ENCODE peak calls at places on chromosomes 5 and 9, in nine cellular contexts. H is epithelial cell of esophagus, B is pancreas, F is heart left ventricle, X is DND-41, C is OCI-LY7, V is GM23338, M is GM23248, O is Peyer's patch. Q is an unnamed sample.

GRCh38 chr5:157431544-157432200 is 28.3 kb upstream of the NIPAL4 start:
- DNase-seq in H (peak), B (no peak), F (no peak), X (peak), C (peak), V (peak), M (peak), O (peak), Q (peak)

GRCh38 chr5:82815871-82816270 is 261.3 kb downstream of the TMEM167A start:
- DNase-seq in H (no peak), B (no peak), F (no peak), X (no peak), C (no peak), V (no peak), M (no peak), O (no peak), Q (no peak)

GRCh38 chr5:157817928-157818327 is 41.0 kb downstream of the CLINT1 start:
- DNase-seq in H (no peak), B (no peak), F (no peak), X (no peak), C (no peak), V (no peak), M (no peak), O (no peak), Q (no peak)

GRCh38 chr5:62561896-62562295 is 16.7 kb upstream of the LRRC70 start:
- DNase-seq in H (no peak), B (no peak), F (no peak), X (no peak), C (no peak), V (no peak), M (no peak), O (no peak), Q (no peak)

GRCh38 chr5:120358949-120359348 is 105.2 kb upstream of the PRR16 start:
- DNase-seq in H (peak), B (no peak), F (no peak), X (no peak), C (no peak), V (no peak), M (no peak), O (no peak), Q (no peak)

GRCh38 chr5:59598547-59598874 is 295.0 kb downstream of the PDE4D start:
- DNase-seq in H (no peak), B (no peak), F (no peak), X (no peak), C (peak), V (no peak), M (peak), O (no peak), Q (no peak)

GRCh38 chr5:151770383-151771258 is 1.1 kb upstream of the G3BP1 start:
- DNase-seq in H (peak), B (peak), F (peak), X (no peak), C (peak), V (peak), M (peak), O (peak), Q (no peak)

GRCh38 chr9:21119093-21119770 is 22.4 kb downstream of the IFNW1 start:
- DNase-seq in H (peak), B (no peak), F (no peak), X (no peak), C (peak), V (no peak), M (no peak), O (no peak), Q (peak)

GRCh38 chr9:101566904-101567724 is 27.7 kb downstream of the PPP3R2 start:
- DNase-seq in H (peak), B (no peak), F (no peak), X (peak), C (peak), V (peak), M (peak), O (no peak), Q (peak)

GRCh38 chr5:130528474-130528873 is 624.2 kb downstream of the CHSY3 start:
- DNase-seq in H (peak), B (no peak), F (no peak), X (no peak), C (no peak), V (no peak), M (no peak), O (no peak), Q (no peak)

GRCh38 chr5:122073864-122074263 is 4.2 kb downstream of the LOX start:
- DNase-seq in H (no peak), B (no peak), F (no peak), X (no peak), C (no peak), V (no peak), M (no peak), O (no peak), Q (no peak)

GRCh38 chr5:122076023-122076422 is 2.0 kb downstream of the LOX start:
- DNase-seq in H (peak), B (no peak), F (no peak), X (no peak), C (no peak), V (no peak), M (peak), O (no peak), Q (no peak)

GRCh38 chr5:122076669-122077450 is 1.2 kb downstream of the LOX start:
- DNase-seq in H (peak), B (peak), F (peak), X (no peak), C (no peak), V (peak), M (peak), O (no peak), Q (no peak)

GRCh38 chr5:122077451-122078115 is 476 bp downstream of the LOX start:
- DNase-seq in H (peak), B (peak), F (peak), X (no peak), C (no peak), V (peak), M (peak), O (no peak), Q (no peak)

DNA sequence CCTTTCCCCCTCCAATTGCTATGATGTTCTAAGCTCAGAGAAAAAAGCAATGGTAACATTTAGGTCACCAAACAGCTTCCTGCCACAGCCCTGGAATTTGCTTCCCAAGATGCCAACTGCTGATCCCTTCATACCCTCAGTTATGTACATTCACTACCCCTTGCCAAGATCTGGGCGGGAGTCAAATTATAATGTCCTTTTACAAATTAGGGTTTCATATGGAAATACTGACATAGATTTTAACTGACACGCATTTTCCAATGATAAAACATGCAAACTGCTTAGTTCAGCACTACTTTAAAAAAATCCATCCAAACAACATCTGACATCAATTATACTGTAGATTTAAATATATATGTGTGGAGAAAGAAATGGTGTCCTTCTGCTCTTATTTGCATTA is 5.0 kb downstream of the LOX start:
- DNase-seq in H (no peak), B (no peak), F (no peak), X (no peak), C (no peak), V (no peak), M (peak), O (no peak), Q (no peak)
- H3K4me3 ChIP-seq in H (no peak), B (no peak), F (no peak), X (no peak), C (no peak), V (no peak), M (peak), O (no peak), Q (no peak)

DNA sequence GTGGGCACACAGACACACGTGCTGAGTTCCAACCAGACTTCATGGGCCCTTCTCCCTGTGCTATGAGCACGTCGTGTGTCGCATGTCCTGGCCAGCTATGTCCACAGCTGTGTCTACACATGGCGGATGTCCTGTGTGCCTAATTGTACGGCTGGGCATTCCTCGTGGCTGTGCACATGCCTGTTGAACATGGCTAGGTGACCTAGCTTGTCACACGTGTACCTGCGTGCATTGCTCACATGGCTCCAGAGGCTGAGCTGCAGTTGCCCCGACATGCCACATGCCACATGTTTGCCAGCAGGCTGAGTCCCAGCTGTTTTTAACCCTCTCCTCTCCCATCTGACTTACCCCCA is 742 bp upstream of the AQP3 start:
- DNase-seq in H (peak), B (peak), F (no peak), X (no peak), C (no peak), V (no peak), M (no peak), O (no peak), Q (no peak)
- H3K4me3 ChIP-seq in H (peak), B (no peak), F (no peak), X (peak), C (peak), V (peak), M (peak), O (peak), Q (peak)

GRCh38 chr9:87445646-87446045 is 52.0 kb upstream of the DAPK1 start:
- DNase-seq in H (peak), B (peak), F (peak), X (peak), C (peak), V (peak), M (peak), O (no peak), Q (peak)
- H3K4me3 ChIP-seq in H (no peak), B (no peak), F (no peak), X (no peak), C (peak), V (no peak), M (no peak), O (no peak), Q (no peak)

GRCh38 chr9:83219924-83220438 is 157.0 kb upstream of the RASEF start:
- DNase-seq in H (peak), B (peak), F (no peak), X (no peak), C (no peak), V (peak), M (no peak), O (no peak), Q (no peak)
- H3K4me3 ChIP-seq in H (peak), B (peak), F (peak), X (no peak), C (no peak), V (peak), M (peak), O (peak), Q (peak)

GRCh38 chr5:177390363-177391300 is 6.4 kb downstream of the SLC34A1 start:
- DNase-seq in H (peak), B (peak), F (peak), X (peak), C (peak), V (peak), M (peak), O (peak), Q (peak)

GRCh38 chr5:177386542-177386941 is 2.3 kb downstream of the SLC34A1 start:
- DNase-seq in H (no peak), B (no peak), F (no peak), X (no peak), C (no peak), V (no peak), M (no peak), O (no peak), Q (no peak)

GRCh38 chr5:177388521-177389052 is 4.4 kb downstream of the SLC34A1 start:
- DNase-seq in H (peak), B (no peak), F (no peak), X (no peak), C (no peak), V (no peak), M (no peak), O (no peak), Q (no peak)

GRCh38 chr5:177387405-177387804 is 3.2 kb downstream of the SLC34A1 start:
- DNase-seq in H (no peak), B (no peak), F (no peak), X (no peak), C (peak), V (no peak), M (no peak), O (no peak), Q (no peak)

DNA sequence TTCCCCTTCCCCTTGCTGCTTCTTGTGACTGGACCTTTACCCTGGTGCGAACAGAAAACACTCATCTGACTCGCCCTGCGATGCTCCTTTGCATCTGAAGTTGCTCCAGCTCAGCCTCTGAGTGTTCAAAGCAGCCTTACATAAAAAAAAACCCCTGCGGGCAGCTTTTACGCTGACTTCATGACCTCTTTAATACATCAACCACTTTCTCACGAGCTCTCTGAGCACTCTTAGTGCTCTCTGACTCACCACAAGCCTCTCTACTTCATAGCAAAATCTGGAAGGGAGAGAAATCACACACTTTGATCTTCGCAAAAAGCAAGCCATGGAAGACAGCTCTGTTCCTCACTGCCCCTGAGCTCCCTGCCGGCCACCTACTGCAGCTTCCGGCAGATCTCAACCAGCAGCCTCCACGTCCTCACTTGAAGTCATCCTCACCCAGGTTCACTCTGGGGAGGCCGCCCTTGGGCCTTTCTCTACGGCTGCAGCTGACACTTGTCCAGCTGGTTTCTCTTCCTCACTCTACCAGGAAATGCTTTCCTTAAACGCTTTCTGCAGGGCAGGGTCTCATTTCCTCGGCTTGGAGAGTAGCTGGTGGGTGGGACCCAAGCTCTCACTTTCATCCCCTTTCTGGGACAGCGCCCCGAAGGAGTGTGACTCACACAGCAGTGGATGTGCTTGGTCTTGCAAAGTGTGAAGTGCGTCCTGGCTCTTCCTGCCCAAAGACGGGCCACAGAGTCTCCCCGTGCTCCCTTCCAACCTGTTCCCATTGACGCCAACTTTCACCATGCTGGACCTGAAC is 5.3 kb downstream of the SLC34A1 start:
- DNase-seq in H (peak), B (no peak), F (no peak), X (no peak), C (peak), V (no peak), M (peak), O (peak), Q (peak)
- H3K4me3 ChIP-seq in H (no peak), B (no peak), F (no peak), X (no peak), C (peak), V (no peak), M (peak), O (no peak), Q (no peak)

GRCh38 chr9:136329211-136329627 is 1.9 kb downstream of the GPSM1 start:
- DNase-seq in H (no peak), B (no peak), F (no peak), X (no peak), C (no peak), V (no peak), M (peak), O (no peak), Q (no peak)
- H3K4me3 ChIP-seq in H (no peak), B (no peak), F (no peak), X (no peak), C (no peak), V (no peak), M (peak), O (peak), Q (no peak)

GRCh38 chr5:16492398-16493175 is 27.0 kb upstream of the ZNF622 start:
- DNase-seq in H (peak), B (peak), F (peak), X (no peak), C (no peak), V (no peak), M (peak), O (no peak), Q (no peak)

GRCh38 chr5:16490911-16491310 is 25.3 kb upstream of the ZNF622 start:
- DNase-seq in H (no peak), B (no peak), F (no peak), X (no peak), C (no peak), V (no peak), M (no peak), O (no peak), Q (no peak)

GRCh38 chr5:16497546-16497945 is 31.9 kb upstream of the ZNF622 start:
- DNase-seq in H (no peak), B (no peak), F (no peak), X (no peak), C (no peak), V (no peak), M (peak), O (no peak), Q (no peak)

GRCh38 chr5:16489322-16489791 is 23.8 kb upstream of the ZNF622 start:
- DNase-seq in H (peak), B (no peak), F (no peak), X (no peak), C (peak), V (peak), M (peak), O (no peak), Q (peak)

GRCh38 chr5:16493261-16493660 is 27.7 kb upstream of the ZNF622 start:
- DNase-seq in H (peak), B (no peak), F (no peak), X (no peak), C (no peak), V (no peak), M (peak), O (no peak), Q (no peak)
- H3K4me3 ChIP-seq in H (peak), B (no peak), F (no peak), X (no peak), C (no peak), V (no peak), M (peak), O (no peak), Q (no peak)

DNA sequence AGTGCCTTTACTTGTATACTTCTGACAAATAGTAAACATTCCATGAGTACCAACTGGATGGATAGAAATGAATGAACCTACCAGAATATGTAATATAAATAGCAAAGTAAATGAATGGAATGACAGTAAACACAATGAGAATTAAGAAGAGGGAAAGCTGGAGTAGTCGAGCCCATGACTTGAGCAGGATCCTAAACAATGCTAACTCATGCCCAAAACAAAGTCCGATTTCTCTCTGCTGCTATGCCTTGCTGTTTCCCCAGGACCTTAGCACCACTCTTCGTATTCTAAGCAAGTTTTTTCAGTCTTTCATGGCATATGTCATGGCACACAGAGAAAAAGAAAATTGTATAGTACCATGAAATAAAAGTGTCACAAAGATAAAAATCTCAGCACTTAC is 1.8 kb downstream of the XPA start:
- DNase-seq in H (no peak), B (no peak), F (no peak), X (no peak), C (no peak), V (no peak), M (no peak), O (no peak), Q (no peak)
- H3K4me3 ChIP-seq in H (peak), B (no peak), F (no peak), X (peak), C (peak), V (no peak), M (peak), O (peak), Q (no peak)

Q was measured in Jurkat, Clone E6-1.